ENCODE peak calls at places on chromosome 2, in four cellular contexts. S is cardiac muscle cell; D is NCI-H1436; X is activated naive CD4-positive, alpha-beta T cell. U is an unnamed sample.

GRCh38 chr2:212892193-212892592 is 259.2 kb downstream of the IKZF2 start:
- DNase-seq in S (peak; percentile 75), D (no peak), X (no peak), U (no peak)

GRCh38 chr2:30359644-30360167 is 87.3 kb upstream of the LCLAT1 start:
- DNase-seq in S (peak; percentile 87), X (no peak), D (no peak), U (no peak)

GRCh38 chr2:97067279-97068004 is 27.2 kb downstream of the FAHD2B start:
- DNase-seq in X (no peak), D (no peak), S (no peak), U (no peak)

GRCh38 chr2:234352270-234352669 is 144.6 kb downstream of the ARL4C start:
- DNase-seq in X (no peak), D (no peak), S (no peak), U (no peak)

GRCh38 chr2:42969231-42970150 is 177.1 kb upstream of the HAAO start:
- DNase-seq in S (peak; percentile 70), X (no peak), D (no peak), U (no peak)

GRCh38 chr2:48471048-48471474 is 58.9 kb upstream of the STON1 start:
- DNase-seq in D (no peak), X (no peak), S (peak; percentile 86), U (no peak)

GRCh38 chr2:950627-950992 is at the start of gene SNTG2:
- DNase-seq in X (peak; percentile 12), D (peak; percentile 35), S (peak; percentile 31), U (no peak)

GRCh38 chr2:5982911-5983310 is 290.7 kb downstream of the SOX11 start:
- DNase-seq in X (no peak), D (no peak), S (no peak), U (no peak)

GRCh38 chr2:29238497-29238896 is 123.3 kb downstream of the CLIP4 start:
- DNase-seq in S (peak; percentile 35), D (no peak), X (no peak), U (peak; percentile 71)

GRCh38 chr2:239750045-239750835 is 274.9 kb downstream of the NDUFA10 start:
- DNase-seq in D (no peak), X (no peak), S (no peak), U (no peak)

GRCh38 chr2:170843656-170844055 is 27.0 kb downstream of the GAD1 start:
- DNase-seq in S (peak; percentile 31), X (no peak), D (no peak), U (no peak)

GRCh38 chr2:234496442-234496834 is 443 bp downstream of the ARL4C start:
- DNase-seq in D (peak; percentile 54), X (no peak), S (no peak), U (no peak)

GRCh38 chr2:240443891-240444301 is 8.4 kb downstream of the GPC1 start:
- DNase-seq in X (no peak), D (no peak), S (no peak), U (no peak)

GRCh38 chr2:120825370-120826259 is 89.9 kb downstream of the GLI2 start:
- DNase-seq in X (no peak), S (peak; percentile 82), D (no peak), U (no peak)

GRCh38 chr2:138979131-138979530 is 198.9 kb upstream of the NXPH2 start:
- DNase-seq in S (no peak), X (no peak), D (no peak), U (no peak)

GRCh38 chr2:37833420-37833819 is 91.7 kb upstream of the RMDN2 start:
- DNase-seq in D (no peak), S (no peak), X (no peak), U (no peak)

GRCh38 chr2:120867290-120868231 is 131.9 kb downstream of the GLI2 start:
- DNase-seq in D (no peak), X (no peak), S (peak; percentile 93), U (no peak)

GRCh38 chr2:2014251-2014761 is 270.0 kb upstream of the PXDN start:
- DNase-seq in D (no peak), S (no peak), X (no peak), U (no peak)

GRCh38 chr2:120589782-120590608 is 145.7 kb upstream of the GLI2 start:
- DNase-seq in S (peak; percentile 99), X (no peak), D (no peak), U (no peak)

GRCh38 chr2:69382547-69382946 is 4.5 kb downstream of the GFPT1 start:
- DNase-seq in S (no peak), D (no peak), X (no peak), U (no peak)

GRCh38 chr2:239630618-239631286 is 229.9 kb upstream of the HDAC4 start:
- DNase-seq in S (peak; percentile 88), D (no peak), X (no peak), U (no peak)

GRCh38 chr2:21772624-21773023 is 648.9 kb downstream of the TDRD15 start:
- DNase-seq in D (no peak), X (no peak), S (peak; percentile 1), U (no peak)

GRCh38 chr2:120540719-120541552 is 194.7 kb upstream of the GLI2 start:
- DNase-seq in X (no peak), D (no peak), S (no peak), U (no peak)

GRCh38 chr2:74178211-74179062 is at the start of gene MOB1A:
- DNase-seq in X (peak; percentile 91), D (peak; percentile 98), S (peak; percentile 99), U (peak; percentile 96)

GRCh38 chr2:118728984-118729383 is 118.5 kb downstream of the EN1 start:
- DNase-seq in S (no peak), X (no peak), D (no peak), U (no peak)

GRCh38 chr2:31060397-31060796 is 77.8 kb downstream of the GALNT14 start:
- DNase-seq in S (no peak), X (no peak), D (no peak), U (no peak)

GRCh38 chr2:230910546-230911135 is 14.4 kb downstream of the GPR55 start:
- DNase-seq in D (no peak), X (no peak), S (no peak), U (no peak)

GRCh38 chr2:95076705-95077520 is 44.7 kb downstream of the MRPS5 start:
- DNase-seq in S (peak; percentile 49), D (peak; percentile 75), X (peak; percentile 91), U (peak; percentile 93)

GRCh38 chr2:16406497-16406896 is 259.1 kb downstream of the CYRIA start:
- DNase-seq in D (no peak), X (no peak), S (no peak), U (no peak)

GRCh38 chr2:205161156-205161555 is 521.1 kb upstream of the NRP2 start:
- DNase-seq in S (no peak), X (no peak), D (no peak), U (no peak)

U was measured in H1.